ENCODE peak calls at places on chromosomes 3 and 15, in five cellular contexts. One of them, this sample, is unnamed.

GRCh38 chr3:169929830-169930519 is 18.6 kb downstream of the SAMD7 start:
- DNase-seq in substantia nigra: no peak
- DNase-seq in ovary: no peak
- DNase-seq in uterus: no peak
- DNase-seq in left ventricle myocardium inferior: no peak
- DNase-seq in this sample: no peak

GRCh38 chr15:99155961-99156443 is 51.1 kb downstream of the SYNM start:
- DNase-seq in substantia nigra: no peak
- DNase-seq in ovary: no peak
- DNase-seq in uterus: no peak
- DNase-seq in left ventricle myocardium inferior: no peak
- DNase-seq in this sample: no peak

GRCh38 chr15:79431636-79432344 is at the start of gene MINAR1:
- DNase-seq in substantia nigra: no peak
- DNase-seq in ovary: no peak
- DNase-seq in uterus: no peak
- DNase-seq in left ventricle myocardium inferior: no peak
- DNase-seq in this sample: no peak

GRCh38 chr3:52231502-52232278 is 6.2 kb upstream of the TLR9 start:
- DNase-seq in substantia nigra: peak
- DNase-seq in ovary: peak
- DNase-seq in uterus: peak
- DNase-seq in left ventricle myocardium inferior: peak
- DNase-seq in this sample: peak

GRCh38 chr3:140467104-140467577 is 210.7 kb upstream of the TRIM42 start:
- DNase-seq in substantia nigra: no peak
- DNase-seq in ovary: no peak
- DNase-seq in uterus: no peak
- DNase-seq in left ventricle myocardium inferior: no peak
- DNase-seq in this sample: peak

GRCh38 chr3:11385329-11385728 is 113.1 kb downstream of the ATG7 start:
- DNase-seq in substantia nigra: no peak
- DNase-seq in ovary: no peak
- DNase-seq in uterus: no peak
- DNase-seq in left ventricle myocardium inferior: no peak
- DNase-seq in this sample: no peak

GRCh38 chr3:143604849-143605660 is 243.2 kb downstream of the SLC9A9 start:
- DNase-seq in substantia nigra: no peak
- DNase-seq in ovary: no peak
- DNase-seq in uterus: no peak
- DNase-seq in left ventricle myocardium inferior: no peak
- DNase-seq in this sample: no peak

GRCh38 chr15:40511093-40511471 is 40.3 kb downstream of the CHST14 start:
- DNase-seq in substantia nigra: no peak
- DNase-seq in ovary: no peak
- DNase-seq in uterus: no peak
- DNase-seq in left ventricle myocardium inferior: no peak
- DNase-seq in this sample: no peak

GRCh38 chr3:195226445-195226844 is 44.5 kb downstream of the XXYLT1 start:
- DNase-seq in substantia nigra: no peak
- DNase-seq in ovary: no peak
- DNase-seq in uterus: no peak
- DNase-seq in left ventricle myocardium inferior: no peak
- DNase-seq in this sample: no peak

GRCh38 chr3:55169608-55170010 is 241.8 kb upstream of the LRTM1 start:
- DNase-seq in substantia nigra: no peak
- DNase-seq in ovary: no peak
- DNase-seq in uterus: peak
- DNase-seq in left ventricle myocardium inferior: no peak
- DNase-seq in this sample: no peak

GRCh38 chr15:91409430-91409829 is 309.4 kb downstream of the SV2B start:
- DNase-seq in substantia nigra: no peak
- DNase-seq in ovary: no peak
- DNase-seq in uterus: no peak
- DNase-seq in left ventricle myocardium inferior: no peak
- DNase-seq in this sample: no peak

GRCh38 chr3:58045084-58045483 is 36.9 kb downstream of the FLNB start:
- DNase-seq in substantia nigra: no peak
- DNase-seq in ovary: no peak
- DNase-seq in uterus: no peak
- DNase-seq in left ventricle myocardium inferior: no peak
- DNase-seq in this sample: no peak

GRCh38 chr3:58044656-58045055 is 36.4 kb downstream of the FLNB start:
- DNase-seq in substantia nigra: no peak
- DNase-seq in ovary: no peak
- DNase-seq in uterus: no peak
- DNase-seq in left ventricle myocardium inferior: no peak
- DNase-seq in this sample: no peak

GRCh38 chr3:58041826-58042324 is 33.7 kb downstream of the FLNB start:
- DNase-seq in substantia nigra: no peak
- DNase-seq in ovary: no peak
- DNase-seq in uterus: no peak
- DNase-seq in left ventricle myocardium inferior: no peak
- DNase-seq in this sample: no peak

GRCh38 chr3:58042947-58043707 is 34.9 kb downstream of the FLNB start:
- DNase-seq in substantia nigra: no peak
- DNase-seq in ovary: no peak
- DNase-seq in uterus: no peak
- DNase-seq in left ventricle myocardium inferior: no peak
- DNase-seq in this sample: no peak

DNA sequence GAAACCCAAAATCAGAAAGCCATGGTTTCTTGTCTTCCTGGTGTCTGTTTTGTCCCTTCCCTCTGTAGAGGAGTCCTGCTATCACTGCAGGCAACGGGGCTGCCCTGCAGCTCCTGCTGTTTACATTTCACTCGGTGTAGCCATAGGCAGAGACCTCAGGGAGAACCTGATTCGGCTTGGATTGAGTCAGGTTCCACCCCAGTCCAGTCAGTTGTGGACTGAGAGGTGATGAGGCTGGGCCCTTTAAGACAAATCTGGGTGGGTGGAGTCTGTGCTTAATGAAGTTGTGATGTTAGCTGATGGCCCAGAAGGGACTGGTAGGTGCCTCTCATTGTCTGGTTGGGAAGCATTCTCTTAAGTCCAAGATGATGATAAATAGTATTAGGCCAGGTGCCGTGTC is 35.7 kb downstream of the FLNB start:
- DNase-seq in substantia nigra: no peak
- DNase-seq in ovary: no peak
- DNase-seq in uterus: no peak
- DNase-seq in left ventricle myocardium inferior: no peak
- DNase-seq in this sample: no peak
- H3K27ac ChIP-seq in substantia nigra: no peak
- H3K27ac ChIP-seq in ovary: no peak
- H3K27ac ChIP-seq in uterus: peak
- H3K27ac ChIP-seq in left ventricle myocardium inferior: peak
- H3K27ac ChIP-seq in this sample: peak

GRCh38 chr15:90191795-90192494 is 9.2 kb upstream of the SEMA4B start:
- DNase-seq in substantia nigra: peak
- DNase-seq in ovary: peak
- DNase-seq in uterus: peak
- DNase-seq in left ventricle myocardium inferior: peak
- DNase-seq in this sample: peak
- H3K27ac ChIP-seq in substantia nigra: peak
- H3K27ac ChIP-seq in ovary: peak
- H3K27ac ChIP-seq in uterus: peak
- H3K27ac ChIP-seq in left ventricle myocardium inferior: peak
- H3K27ac ChIP-seq in this sample: peak

DNA sequence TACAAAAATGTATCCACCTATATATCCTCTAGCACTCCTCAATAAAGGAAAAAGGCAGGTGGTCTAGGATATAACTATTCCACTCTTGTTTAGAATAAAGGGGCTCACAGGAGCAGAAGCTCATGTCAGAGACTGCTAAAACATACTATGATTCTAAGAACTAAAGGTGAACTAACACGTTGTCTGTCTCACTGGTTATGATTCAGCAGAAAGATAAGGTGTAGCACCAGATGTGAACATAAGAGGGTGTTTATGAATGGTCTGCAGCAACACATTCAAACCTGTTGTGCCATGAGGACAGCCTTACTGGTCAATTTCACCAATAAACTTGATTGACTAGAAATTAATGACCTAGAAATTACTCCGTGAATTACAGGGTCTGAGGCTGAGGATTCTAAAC is 4.6 kb downstream of the PEX11A start:
- DNase-seq in substantia nigra: no peak
- DNase-seq in ovary: no peak
- DNase-seq in uterus: no peak
- DNase-seq in left ventricle myocardium inferior: no peak
- DNase-seq in this sample: no peak
- H3K27ac ChIP-seq in substantia nigra: no peak
- H3K27ac ChIP-seq in ovary: no peak
- H3K27ac ChIP-seq in uterus: no peak
- H3K27ac ChIP-seq in left ventricle myocardium inferior: no peak
- H3K27ac ChIP-seq in this sample: no peak

GRCh38 chr3:57594576-57594975 is 2.6 kb downstream of the ARF4 start:
- DNase-seq in substantia nigra: no peak
- DNase-seq in ovary: no peak
- DNase-seq in uterus: no peak
- DNase-seq in left ventricle myocardium inferior: no peak
- DNase-seq in this sample: no peak
- H3K27ac ChIP-seq in substantia nigra: no peak
- H3K27ac ChIP-seq in ovary: no peak
- H3K27ac ChIP-seq in uterus: no peak
- H3K27ac ChIP-seq in left ventricle myocardium inferior: no peak
- H3K27ac ChIP-seq in this sample: no peak

This sample was measured in lung.